ENCODE peak calls at places on chromosome 20, in five cellular contexts. C is A549, E is K562, P is H1, Z is GM12878. V is an unnamed sample.

GRCh38 chr20:35146922-35147574 is at the start of gene EDEM2:
- DNase-seq in C (peak), E (peak), P (peak), Z (peak), V (peak)

GRCh38 chr20:59350330-59351147 is 50.1 kb downstream of the EDN3 start:
- DNase-seq in C (no peak), E (no peak), P (no peak), Z (no peak), V (peak)

GRCh38 chr20:61630816-61631215 is 378.8 kb downstream of the CDH4 start:
- DNase-seq in C (no peak), E (peak), P (no peak), Z (no peak), V (no peak)

GRCh38 chr20:25173321-25173720 is 22.2 kb upstream of the ENTPD6 start:
- DNase-seq in C (no peak), E (no peak), P (no peak), Z (no peak), V (no peak)

GRCh38 chr20:20685635-20686034 is 26.8 kb downstream of the RALGAPA2 start:
- DNase-seq in C (no peak), E (no peak), P (no peak), Z (no peak), V (no peak)

GRCh38 chr20:11375368-11375767 is 542.3 kb upstream of the BTBD3 start:
- DNase-seq in C (no peak), E (no peak), P (no peak), Z (no peak), V (no peak)

GRCh38 chr20:10671221-10671849 is 2.5 kb downstream of the JAG1 start:
- DNase-seq in C (peak), E (peak), P (no peak), Z (peak), V (peak)

GRCh38 chr20:21087862-21088540 is 18.2 kb downstream of the LINC00237 start:
- DNase-seq in C (no peak), E (peak), P (no peak), Z (no peak), V (no peak)

GRCh38 chr20:43973231-43973630 is 58.6 kb downstream of the TOX2 start:
- DNase-seq in C (no peak), E (no peak), P (no peak), Z (no peak), V (no peak)

GRCh38 chr20:58652606-58653303 is 1.7 kb downstream of the STX16 start:
- DNase-seq in C (no peak), E (no peak), P (no peak), Z (no peak), V (no peak)

GRCh38 chr20:35511814-35512420 is 17.5 kb downstream of the C20orf173 start:
- DNase-seq in C (peak), E (peak), P (no peak), Z (no peak), V (peak)

GRCh38 chr20:11331096-11331495 is 586.6 kb upstream of the BTBD3 start:
- DNase-seq in C (no peak), E (no peak), P (no peak), Z (no peak), V (no peak)

GRCh38 chr20:33576432-33576883 is 85.7 kb upstream of the C20orf144 start:
- DNase-seq in C (peak), E (no peak), P (no peak), Z (no peak), V (no peak)

GRCh38 chr20:11136691-11137090 is 462.9 kb upstream of the JAG1 start:
- DNase-seq in C (no peak), E (no peak), P (no peak), Z (no peak), V (no peak)

GRCh38 chr20:45230631-45231030 is 9.5 kb downstream of the SEMG2 start:
- DNase-seq in C (no peak), E (no peak), P (no peak), Z (no peak), V (no peak)

GRCh38 chr20:45226287-45226686 is 5.1 kb downstream of the SEMG2 start:
- DNase-seq in C (no peak), E (no peak), P (no peak), Z (no peak), V (no peak)

DNA sequence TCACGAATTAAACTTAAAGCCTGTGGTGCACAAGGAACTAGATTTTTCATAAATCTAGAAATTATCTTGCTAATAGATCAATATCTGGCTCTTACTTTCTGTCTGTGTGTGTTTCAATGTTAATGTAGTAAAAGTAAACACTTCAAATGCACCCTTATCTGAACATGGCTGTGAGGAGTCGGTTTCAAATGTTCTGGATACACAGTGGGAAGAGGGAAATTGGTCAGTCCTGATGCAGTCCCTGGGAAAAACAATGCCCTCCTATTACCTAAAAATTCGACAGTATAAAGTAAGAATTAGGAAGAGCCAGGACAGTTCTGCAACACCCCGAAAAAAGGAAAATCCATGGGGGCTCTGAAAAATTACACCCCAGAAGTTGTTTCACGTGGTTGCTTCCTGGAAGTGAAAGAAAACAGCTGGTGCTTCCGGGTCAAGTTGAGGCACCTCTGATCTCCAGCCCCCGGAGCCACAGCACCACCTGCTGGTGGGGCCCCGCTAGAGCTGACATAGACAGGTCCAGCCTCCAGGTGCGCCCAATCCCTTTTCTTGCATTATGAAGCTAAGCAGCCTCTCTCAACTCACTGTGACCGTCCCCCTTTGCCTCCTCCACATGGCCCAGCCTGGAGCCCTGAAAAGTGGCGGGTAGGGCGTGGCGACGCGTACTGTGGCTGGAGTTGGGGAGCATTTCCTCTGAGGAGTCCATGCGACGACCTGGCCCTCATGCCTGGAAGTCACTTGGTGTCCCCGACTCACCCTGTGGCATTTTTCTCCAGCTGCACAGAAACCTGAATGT is 8.3 kb downstream of the SEMG2 start:
- DNase-seq in C (peak), E (peak), P (peak), Z (no peak), V (peak)
- TF ChIP-seq KDM1A in C (no peak), E (no peak), P (no peak), Z (no peak), V (no peak)

DNA sequence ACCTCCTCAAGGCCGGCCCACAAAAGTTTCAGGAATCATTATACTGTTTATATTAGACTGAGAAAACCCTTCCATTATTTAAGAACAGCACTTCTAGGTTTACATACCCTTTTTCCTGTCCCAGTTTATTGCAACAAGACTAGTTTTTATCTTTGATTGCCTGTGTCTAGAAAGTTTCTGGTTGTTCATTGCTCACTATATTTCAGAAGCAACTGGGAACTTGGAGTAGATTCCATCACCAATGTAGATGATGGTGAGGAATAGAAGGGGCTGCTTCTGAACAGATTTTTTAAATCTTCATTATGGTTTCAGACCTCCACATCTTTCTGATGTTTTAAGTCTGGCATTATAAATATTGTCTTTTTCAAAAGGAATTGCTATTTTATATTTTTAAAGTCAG is 93.0 kb downstream of the BCAS1 start:
- DNase-seq in C (no peak), E (no peak), P (no peak), Z (no peak), V (no peak)
- TF ChIP-seq POLR2A in C (no peak), E (no peak), P (no peak), Z (no peak), V (no peak)

GRCh38 chr20:63582382-63583063 is 8.5 kb upstream of the HELZ2 start:
- DNase-seq in C (no peak), E (no peak), P (no peak), Z (no peak), V (no peak)
- TF ChIP-seq KDM1A in C (no peak), E (no peak), P (no peak), Z (no peak), V (no peak)

GRCh38 chr20:63682384-63683139 is 13.9 kb upstream of the TNFRSF6B start:
- DNase-seq in C (peak), E (no peak), P (no peak), Z (no peak), V (peak)
- TF ChIP-seq POLR2A in C (peak), E (no peak), P (no peak), Z (no peak), V (peak)

GRCh38 chr20:46964299-46965123 is 69.9 kb downstream of the EYA2 start:
- DNase-seq in C (no peak), E (no peak), P (no peak), Z (no peak), V (no peak)

GRCh38 chr20:46965124-46965455 is 70.4 kb downstream of the EYA2 start:
- DNase-seq in C (no peak), E (no peak), P (no peak), Z (no peak), V (no peak)

GRCh38 chr20:46962452-46963195 is 68.0 kb downstream of the EYA2 start:
- DNase-seq in C (no peak), E (no peak), P (no peak), Z (no peak), V (no peak)

GRCh38 chr20:46963758-46964181 is 69.1 kb downstream of the EYA2 start:
- DNase-seq in C (no peak), E (no peak), P (no peak), Z (no peak), V (no peak)

GRCh38 chr20:46963196-46963529 is 68.5 kb downstream of the EYA2 start:
- DNase-seq in C (no peak), E (no peak), P (no peak), Z (no peak), V (no peak)
- TF ChIP-seq KDM1A in C (no peak), E (no peak), P (no peak), Z (no peak), V (no peak)

DNA sequence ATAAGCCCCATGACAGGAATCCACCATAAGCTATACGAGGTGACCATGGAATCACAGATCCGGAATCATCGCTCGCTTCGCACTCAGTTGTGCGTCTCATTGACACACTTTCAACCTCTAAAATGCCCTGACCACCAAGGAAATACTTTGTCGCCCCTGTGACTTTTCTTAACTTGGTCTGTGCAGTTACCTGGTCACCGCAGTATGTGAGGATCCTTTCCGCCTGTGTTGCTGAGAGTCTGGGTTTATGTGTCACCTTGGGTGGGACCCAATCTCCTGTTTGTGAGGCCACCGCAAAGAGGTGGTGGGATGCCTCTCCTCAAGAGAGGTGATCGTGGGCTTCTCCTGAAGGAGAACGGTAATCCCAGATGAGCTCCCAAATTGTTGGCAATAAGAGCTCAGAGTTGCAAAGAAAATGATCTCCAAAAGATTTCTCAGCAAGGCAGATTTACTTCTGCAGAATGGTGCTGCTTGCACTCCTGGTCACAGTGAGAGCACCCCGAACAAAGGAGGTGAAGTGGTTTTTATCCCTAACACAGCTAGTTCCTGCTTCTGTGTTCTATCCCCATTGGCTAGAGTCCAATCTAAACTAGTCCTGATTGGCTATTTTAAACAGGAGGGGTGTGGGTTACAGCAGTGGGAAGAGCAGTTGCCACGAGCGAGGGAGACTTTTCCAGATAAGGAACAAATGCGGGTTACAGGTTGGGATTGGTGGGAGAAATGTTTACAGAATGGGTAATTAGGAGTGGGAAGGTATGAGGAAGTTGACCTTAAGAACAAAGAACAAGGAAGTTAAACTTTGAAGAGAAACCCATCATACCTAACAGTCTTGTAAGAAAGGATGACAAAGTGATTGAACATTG is 9.1 kb upstream of the ZNFX1 start:
- DNase-seq in C (peak), E (no peak), P (no peak), Z (no peak), V (peak)
- TF ChIP-seq POLR2A in C (no peak), E (peak), P (peak), Z (peak), V (no peak)

GRCh38 chr20:3843490-3843889 is 3.1 kb upstream of the MAVS start:
- DNase-seq in C (peak), E (peak), P (no peak), Z (no peak), V (peak)

GRCh38 chr20:3847419-3847940 is 846 bp downstream of the MAVS start:
- DNase-seq in C (no peak), E (no peak), P (no peak), Z (no peak), V (no peak)

GRCh38 chr20:3846740-3847418 is at the start of gene MAVS:
- DNase-seq in C (peak), E (peak), P (peak), Z (peak), V (peak)

GRCh38 chr20:3848565-3848964 is 1.9 kb downstream of the MAVS start:
- DNase-seq in C (no peak), E (no peak), P (no peak), Z (no peak), V (no peak)

DNA sequence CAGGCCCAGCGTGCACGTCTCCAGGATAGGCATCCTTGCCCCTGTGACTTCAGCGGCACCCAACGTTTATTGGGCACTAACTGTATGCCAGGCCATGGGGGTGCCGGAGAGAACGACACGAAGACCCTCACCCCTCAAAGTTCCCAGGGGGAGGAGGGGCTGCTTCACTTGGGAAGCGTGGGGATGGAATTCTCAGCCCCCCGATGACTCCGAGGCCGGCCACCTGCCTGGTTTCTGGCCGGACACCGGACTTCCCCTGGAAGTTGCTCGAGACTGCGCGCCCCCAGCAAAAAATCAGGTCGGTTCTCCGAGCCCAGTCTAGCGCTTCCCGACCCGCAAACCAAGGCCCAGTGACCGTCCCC is 275 bp upstream of the MAVS start:
- DNase-seq in C (no peak), E (no peak), P (no peak), Z (no peak), V (no peak)
- TF ChIP-seq KDM1A in C (no peak), E (no peak), P (no peak), Z (no peak), V (no peak)

V was measured in HepG2.